ENCODE peak calls at places on chromosomes 12 and 14, in six cellular contexts. U, Q, H, B, A and R are unnamed samples.

GRCh38 chr12:28937196-28937595 is 211.9 kb upstream of the FAR2 start:
- DNase-seq in U (no peak), Q (no peak), H (no peak), B (no peak), A (no peak), R (no peak)

GRCh38 chr14:88614218-88614907 is 51.5 kb downstream of the ZC3H14 start:
- DNase-seq in U (no peak), Q (no peak), H (no peak), B (no peak), A (no peak), R (no peak)

GRCh38 chr14:28678887-28679286 is 87.7 kb upstream of the FOXG1 start:
- DNase-seq in U (no peak), Q (no peak), H (no peak), B (no peak), A (no peak), R (no peak)

GRCh38 chr14:36676236-36676635 is 14.6 kb downstream of the PAX9 start:
- DNase-seq in U (no peak), Q (no peak), H (no peak), B (no peak), A (no peak), R (no peak)

GRCh38 chr12:54983536-54984102 is 943 bp downstream of the TESPA1 start:
- DNase-seq in U (no peak), Q (no peak), H (no peak), B (no peak), A (no peak), R (no peak)

GRCh38 chr14:91378945-91379932 is 38.4 kb downstream of the CCDC88C start:
- DNase-seq in U (peak), Q (no peak), H (no peak), B (no peak), A (no peak), R (no peak)

GRCh38 chr14:88974991-88975835 is 150.8 kb downstream of the TTC8 start:
- DNase-seq in U (no peak), Q (no peak), H (no peak), B (no peak), A (no peak), R (no peak)

GRCh38 chr12:104056419-104056972 is 6.5 kb upstream of the GLT8D2 start:
- DNase-seq in U (no peak), Q (no peak), H (no peak), B (no peak), A (no peak), R (no peak)

GRCh38 chr14:52724360-52724644 is 5.7 kb upstream of the STYX start:
- DNase-seq in U (no peak), Q (no peak), H (no peak), B (no peak), A (no peak), R (no peak)

GRCh38 chr14:103385994-103386491 is 828 bp downstream of the MARK3 start:
- DNase-seq in U (peak), Q (no peak), H (peak), B (peak), A (no peak), R (peak)

GRCh38 chr14:104791425-104791824 is 4.1 kb downstream of the AKT1 start:
- DNase-seq in U (no peak), Q (no peak), H (no peak), B (no peak), A (no peak), R (no peak)

GRCh38 chr14:104794099-104794498 is 1.4 kb downstream of the AKT1 start:
- DNase-seq in U (peak), Q (no peak), H (peak), B (no peak), A (no peak), R (peak)

GRCh38 chr14:104793703-104793959 is 1.9 kb downstream of the AKT1 start:
- DNase-seq in U (no peak), Q (no peak), H (no peak), B (no peak), A (no peak), R (no peak)

GRCh38 chr14:104792101-104792884 is 3.3 kb downstream of the AKT1 start:
- DNase-seq in U (no peak), Q (no peak), H (no peak), B (no peak), A (no peak), R (no peak)

GRCh38 chr14:104792945-104793702 is 2.4 kb downstream of the AKT1 start:
- DNase-seq in U (no peak), Q (no peak), H (no peak), B (no peak), A (no peak), R (no peak)
- TF ChIP-seq CTCF in U (no peak), Q (no peak), H (no peak), B (no peak), A (no peak), R (no peak)

GRCh38 chr14:76955575-76956252 is 72.8 kb downstream of the IRF2BPL start:
- DNase-seq in U (peak), Q (no peak), H (peak), B (peak), A (no peak), R (no peak)
- TF ChIP-seq POLR2A in U (no peak), Q (no peak), H (no peak), B (no peak), A (no peak), R (no peak)

GRCh38 chr12:53624956-53625355 is 1.2 kb downstream of the ATF7 start:
- DNase-seq in U (peak), Q (no peak), H (no peak), B (no peak), A (no peak), R (peak)

GRCh38 chr12:53623526-53623925 is 2.7 kb downstream of the ATF7 start:
- DNase-seq in U (peak), Q (no peak), H (no peak), B (peak), A (no peak), R (no peak)

GRCh38 chr12:53622724-53623123 is 3.5 kb downstream of the ATF7 start:
- DNase-seq in U (no peak), Q (no peak), H (no peak), B (no peak), A (no peak), R (no peak)

GRCh38 chr12:53624453-53624852 is 1.7 kb downstream of the ATF7 start:
- DNase-seq in U (peak), Q (no peak), H (no peak), B (no peak), A (no peak), R (no peak)

DNA sequence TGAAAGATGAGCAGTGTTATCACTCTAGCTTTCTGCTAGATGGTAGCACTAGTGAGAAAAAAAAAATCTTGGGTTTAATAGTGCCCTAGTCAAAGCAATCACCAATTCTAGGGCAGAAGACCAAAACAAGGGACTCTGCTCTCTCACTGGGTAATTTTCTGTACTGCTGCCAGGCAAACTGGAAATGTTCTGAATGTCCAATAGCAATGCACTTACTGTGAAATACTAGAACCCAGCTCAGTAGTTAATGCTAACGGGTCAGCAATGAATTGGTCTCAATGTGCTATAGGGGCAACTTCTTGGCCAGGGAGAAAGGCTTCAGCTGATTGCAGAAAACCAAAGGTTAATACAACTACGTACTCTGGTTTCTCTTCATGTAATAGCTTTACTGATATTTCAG is 2.2 kb downstream of the ATF7 start:
- DNase-seq in U (no peak), Q (no peak), H (no peak), B (peak), A (no peak), R (peak)
- H3K4me3 ChIP-seq in U (peak), Q (no peak), H (no peak), B (peak), A (peak), R (no peak)

DNA sequence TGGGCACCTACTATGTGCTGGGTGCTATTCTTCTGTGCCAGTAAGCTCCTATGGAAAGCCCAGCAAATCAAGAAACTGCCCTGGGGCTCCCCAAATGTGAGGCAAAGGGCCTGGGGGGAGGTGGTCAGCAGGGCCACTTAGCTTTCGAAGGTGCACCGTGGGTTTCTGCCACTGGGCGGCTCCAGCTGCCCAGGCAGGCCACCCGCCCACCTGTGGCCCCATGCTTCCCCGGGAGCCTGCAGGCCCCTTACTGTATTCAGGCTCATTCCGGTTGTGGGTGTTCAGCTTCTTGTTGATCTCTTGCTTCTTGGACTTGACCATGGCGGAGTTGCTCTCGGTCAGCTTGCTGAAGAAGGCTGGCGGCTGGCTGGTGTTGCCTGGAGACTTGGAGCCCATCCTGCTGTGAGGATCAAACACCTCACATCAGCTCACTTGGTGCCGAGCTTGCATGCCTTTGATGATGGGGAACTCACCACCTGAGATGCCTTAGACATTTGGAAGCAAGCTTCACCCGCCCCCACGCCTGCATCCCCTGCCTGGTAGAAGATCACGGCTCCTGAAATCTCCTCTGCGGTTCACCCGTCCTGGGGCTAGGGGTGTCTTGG is 37.3 kb downstream of the RFLNA start:
- DNase-seq in U (peak), Q (no peak), H (no peak), B (no peak), A (no peak), R (no peak)
- TF ChIP-seq CTCF in U (peak), Q (no peak), H (peak), B (no peak), A (peak), R (no peak)

DNA sequence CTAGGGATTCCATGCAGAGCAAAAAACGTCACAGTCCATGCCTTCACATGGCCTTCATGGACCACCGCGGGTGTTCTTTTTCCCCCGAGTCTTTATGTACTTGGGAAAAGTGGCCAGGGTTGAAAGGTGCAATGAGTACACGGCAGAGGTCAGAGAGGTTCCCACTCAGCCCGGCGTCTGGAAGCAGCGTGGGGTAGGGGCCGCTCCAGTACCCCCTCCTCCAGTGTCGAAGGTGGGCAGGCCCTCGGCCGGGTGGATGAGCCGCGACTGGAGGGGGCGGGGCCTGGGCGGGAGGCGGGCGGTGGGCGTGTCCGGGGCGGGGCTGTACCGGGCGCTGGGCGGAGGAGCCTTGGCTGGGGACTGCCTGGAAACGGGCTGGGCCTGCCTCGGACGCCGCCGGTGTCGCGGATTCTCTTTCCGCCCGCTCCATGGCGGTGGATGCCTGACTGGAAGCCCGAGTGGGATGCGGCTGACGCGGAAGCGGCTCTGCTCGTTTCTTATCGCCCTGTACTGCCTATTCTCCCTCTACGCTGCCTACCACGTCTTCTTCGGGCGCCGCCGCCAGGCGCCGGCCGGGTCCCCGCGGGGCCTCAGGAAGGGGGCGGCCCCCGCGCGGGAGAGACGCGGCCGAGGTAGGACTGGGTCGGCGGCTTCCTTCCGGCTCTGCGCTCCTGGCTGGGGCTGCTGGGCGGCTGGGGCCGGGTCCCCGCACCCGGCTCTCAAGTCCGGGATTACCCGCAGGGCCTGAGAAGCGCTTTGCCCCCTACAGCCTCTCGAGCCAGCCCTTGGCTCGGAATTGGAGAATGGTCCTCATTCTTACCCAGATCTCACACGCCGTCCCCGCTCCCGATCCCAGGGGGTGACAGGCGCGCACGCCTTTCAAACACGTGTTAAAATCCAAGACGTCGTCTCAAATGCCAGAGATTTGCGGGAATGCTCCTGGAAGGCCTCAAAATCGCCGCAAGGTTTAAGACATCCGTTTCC is at the start of gene RXYLT1:
- DNase-seq in U (peak), Q (peak), H (peak), B (peak), A (peak), R (peak)
- TF ChIP-seq POLR2A in U (peak), Q (peak), H (no peak), B (peak), A (peak), R (peak)